ENCODE peak calls at places on chromosomes 2 and 18, in seven cellular contexts. B, P, K, W, L, F and O are unnamed samples.
A peak's percentile ranks its signal among the peaks of the same experiment; 100 is the strongest.

GRCh38 chr18:9868857-9869712 is 16.7 kb upstream of the TXNDC2 start:
- DNase-seq in B (peak; percentile 60), P (peak; percentile 26), K (no peak), W (no peak), L (peak; percentile 53), F (no peak), O (no peak)

GRCh38 chr2:207239754-207240494 is 74.2 kb upstream of the KLF7 start:
- DNase-seq in B (no peak), P (peak; percentile 94), K (no peak), W (no peak), L (no peak), F (no peak), O (peak; percentile 74)

GRCh38 chr2:61431345-61431744 is 39.5 kb downstream of the USP34 start:
- DNase-seq in B (no peak), P (no peak), K (no peak), W (no peak), L (no peak), F (no peak), O (no peak)

GRCh38 chr2:56816666-56817065 is 632.9 kb downstream of the CCDC85A start:
- DNase-seq in B (no peak), P (no peak), K (no peak), W (no peak), L (no peak), F (no peak), O (no peak)

GRCh38 chr2:157220502-157220901 is 37.0 kb upstream of the GALNT5 start:
- DNase-seq in B (no peak), P (no peak), K (no peak), W (no peak), L (no peak), F (no peak), O (no peak)

GRCh38 chr2:101406867-101407266 is 19.6 kb upstream of the CREG2 start:
- DNase-seq in B (no peak), P (peak; percentile 29), K (no peak), W (no peak), L (no peak), F (no peak), O (no peak)

GRCh38 chr2:1032030-1032429 is 81.4 kb downstream of the SNTG2 start:
- DNase-seq in B (no peak), P (no peak), K (no peak), W (no peak), L (no peak), F (no peak), O (no peak)

GRCh38 chr2:71963295-71963694 is 184.4 kb downstream of the CYP26B1 start:
- DNase-seq in B (no peak), P (peak; percentile 28), K (no peak), W (no peak), L (no peak), F (no peak), O (no peak)

GRCh38 chr2:205695460-205695979 is 13.2 kb downstream of the NRP2 start:
- DNase-seq in B (no peak), P (no peak), K (no peak), W (no peak), L (no peak), F (no peak), O (no peak)

GRCh38 chr2:166519391-166519962 is 25.4 kb upstream of the SCN7A start:
- DNase-seq in B (no peak), P (no peak), K (no peak), W (no peak), L (no peak), F (no peak), O (no peak)

GRCh38 chr18:63262369-63263335 is 56.9 kb downstream of the BCL2 start:
- DNase-seq in B (no peak), P (no peak), K (no peak), W (no peak), L (no peak), F (no peak), O (no peak)

GRCh38 chr2:180411631-180412030 is 404.5 kb upstream of the CWC22 start:
- DNase-seq in B (no peak), P (no peak), K (no peak), W (no peak), L (no peak), F (no peak), O (peak; percentile 53)

GRCh38 chr2:206701952-206702630 is 16.1 kb downstream of the DYTN start:
- DNase-seq in B (no peak), P (no peak), K (no peak), W (no peak), L (no peak), F (no peak), O (no peak)

GRCh38 chr2:191629001-191629453 is 48.9 kb upstream of the NABP1 start:
- DNase-seq in B (no peak), P (no peak), K (no peak), W (no peak), L (no peak), F (no peak), O (no peak)

GRCh38 chr2:201883559-201883958 is 77.2 kb downstream of the CDK15 start:
- DNase-seq in B (no peak), P (no peak), K (no peak), W (no peak), L (no peak), F (no peak), O (no peak)

GRCh38 chr18:55830490-55830889 is 242.5 kb upstream of the TCF4 start:
- DNase-seq in B (no peak), P (peak; percentile 32), K (no peak), W (no peak), L (no peak), F (no peak), O (no peak)

GRCh38 chr2:200005675-200006074 is 50.3 kb downstream of the MAIP1 start:
- DNase-seq in B (no peak), P (no peak), K (no peak), W (no peak), L (no peak), F (no peak), O (no peak)

GRCh38 chr2:10935953-10936942 is 24.5 kb downstream of the KCNF1 start:
- DNase-seq in B (no peak), P (peak; percentile 94), K (peak; percentile 89), W (no peak), L (peak; percentile 76), F (no peak), O (peak; percentile 91)

GRCh38 chr2:60109744-60110143 is 443.7 kb downstream of the BCL11A start:
- DNase-seq in B (no peak), P (no peak), K (no peak), W (no peak), L (peak; percentile 21), F (no peak), O (no peak)

GRCh38 chr2:162065767-162066166 is 8.2 kb downstream of the DPP4 start:
- DNase-seq in B (no peak), P (no peak), K (no peak), W (no peak), L (no peak), F (no peak), O (no peak)

GRCh38 chr2:178271629-178272333 is 77.5 kb downstream of the OSBPL6 start:
- DNase-seq in B (no peak), P (peak; percentile 86), K (no peak), W (no peak), L (no peak), F (no peak), O (no peak)